ENCODE peak calls at places on chromosomes 11 and 22, in four cellular contexts. One of them, this sample, is unnamed.
A peak's percentile ranks its signal among the peaks of the same experiment; 100 is the strongest.

GRCh38 chr11:126968915-126969314 is 31.7 kb downstream of the KIRREL3 start:
- DNase-seq in HepG2: no peak
- DNase-seq in A549: no peak
- DNase-seq in IMR-90: peak; percentile 6
- DNase-seq in this sample: peak; percentile 47

GRCh38 chr11:82494988-82495432 is 238.7 kb downstream of the FAM181B start:
- DNase-seq in A549: no peak
- DNase-seq in IMR-90: no peak
- DNase-seq in HepG2: peak; percentile 14
- DNase-seq in this sample: peak; percentile 70

GRCh38 chr22:23549198-23549595 is 30.9 kb downstream of the IGLL1 start:
- DNase-seq in IMR-90: no peak
- DNase-seq in A549: no peak
- DNase-seq in HepG2: no peak
- DNase-seq in this sample: no peak

GRCh38 chr22:49373289-49373666 is 454.4 kb downstream of the BRD1 start:
- DNase-seq in A549: no peak
- DNase-seq in HepG2: no peak
- DNase-seq in IMR-90: no peak
- DNase-seq in this sample: no peak

GRCh38 chr22:45962756-45963155 is 14.2 kb downstream of the WNT7B start:
- DNase-seq in IMR-90: no peak
- DNase-seq in HepG2: no peak
- DNase-seq in A549: no peak
- DNase-seq in this sample: no peak

GRCh38 chr11:119478711-119479285 is 55.8 kb upstream of the THY1 start:
- DNase-seq in HepG2: no peak
- DNase-seq in A549: no peak
- DNase-seq in IMR-90: no peak
- DNase-seq in this sample: no peak

GRCh38 chr11:44687310-44687842 is 39.4 kb upstream of the TSPAN18 start:
- DNase-seq in HepG2: no peak
- DNase-seq in A549: no peak
- DNase-seq in IMR-90: no peak
- DNase-seq in this sample: no peak

GRCh38 chr11:15923169-15923568 is 433.2 kb downstream of the SOX6 start:
- DNase-seq in HepG2: no peak
- DNase-seq in A549: no peak
- DNase-seq in IMR-90: no peak
- DNase-seq in this sample: no peak

GRCh38 chr11:75406338-75406777 is 7.0 kb downstream of the RPS3 start:
- DNase-seq in IMR-90: peak; percentile 87
- DNase-seq in HepG2: no peak
- DNase-seq in A549: no peak
- DNase-seq in this sample: no peak

GRCh38 chr11:77215106-77215505 is 86.4 kb downstream of the GDPD4 start:
- DNase-seq in A549: no peak
- DNase-seq in HepG2: no peak
- DNase-seq in IMR-90: no peak
- DNase-seq in this sample: no peak

GRCh38 chr11:86151188-86152005 is 82.5 kb upstream of the PICALM start:
- DNase-seq in A549: no peak
- DNase-seq in IMR-90: peak; percentile 23
- DNase-seq in HepG2: no peak
- DNase-seq in this sample: no peak

GRCh38 chr11:46615756-46616155 is 1.3 kb downstream of the HARBI1 start:
- DNase-seq in HepG2: no peak
- DNase-seq in IMR-90: peak; percentile 54
- DNase-seq in A549: no peak
- DNase-seq in this sample: no peak

GRCh38 chr11:132898021-132898420 is 634.3 kb downstream of the OPCML start:
- DNase-seq in HepG2: no peak
- DNase-seq in A549: no peak
- DNase-seq in IMR-90: peak; percentile 73
- DNase-seq in this sample: no peak

GRCh38 chr11:58058276-58059010 is 27.7 kb downstream of the OR6Q1 start:
- DNase-seq in A549: no peak
- DNase-seq in IMR-90: no peak
- DNase-seq in HepG2: no peak
- DNase-seq in this sample: no peak

GRCh38 chr11:61163714-61164609 is 2.7 kb upstream of the VPS37C start:
- DNase-seq in A549: no peak
- DNase-seq in HepG2: no peak
- DNase-seq in IMR-90: no peak
- DNase-seq in this sample: no peak

GRCh38 chr11:102603091-102603490 is 22.0 kb downstream of the MMP20 start:
- DNase-seq in A549: no peak
- DNase-seq in HepG2: peak; percentile 98
- DNase-seq in IMR-90: peak; percentile 73
- DNase-seq in this sample: no peak

GRCh38 chr11:116791002-116791812 is 472 bp downstream of the APOA5 start:
- DNase-seq in HepG2: peak; percentile 73
- DNase-seq in A549: peak; percentile 79
- DNase-seq in IMR-90: peak; percentile 55
- DNase-seq in this sample: peak; percentile 74

GRCh38 chr22:47474895-47475294 is 712.4 kb downstream of the TBC1D22A start:
- DNase-seq in HepG2: no peak
- DNase-seq in IMR-90: no peak
- DNase-seq in A549: no peak
- DNase-seq in this sample: no peak

GRCh38 chr11:100739636-100740035 is 52.5 kb downstream of the ARHGAP42 start:
- DNase-seq in HepG2: peak; percentile 40
- DNase-seq in A549: no peak
- DNase-seq in IMR-90: peak; percentile 90
- DNase-seq in this sample: no peak

GRCh38 chr11:41984023-41984422 is 524.6 kb upstream of the LRRC4C start:
- DNase-seq in IMR-90: no peak
- DNase-seq in A549: no peak
- DNase-seq in HepG2: no peak
- DNase-seq in this sample: no peak

GRCh38 chr22:42961815-42962214 is 53.1 kb downstream of the PACSIN2 start:
- DNase-seq in IMR-90: no peak
- DNase-seq in A549: no peak
- DNase-seq in HepG2: no peak
- DNase-seq in this sample: no peak

GRCh38 chr11:128251140-128251539 is 336.2 kb downstream of the ETS1 start:
- DNase-seq in HepG2: no peak
- DNase-seq in IMR-90: peak; percentile 77
- DNase-seq in A549: no peak
- DNase-seq in this sample: no peak

GRCh38 chr11:131464024-131464423 is 93.6 kb downstream of the NTM start:
- DNase-seq in A549: no peak
- DNase-seq in HepG2: no peak
- DNase-seq in IMR-90: no peak
- DNase-seq in this sample: no peak

GRCh38 chr22:24768537-24769374 is 5.8 kb downstream of the PIWIL3 start:
- DNase-seq in HepG2: peak; percentile 55
- DNase-seq in A549: peak; percentile 61
- DNase-seq in IMR-90: peak; percentile 76
- DNase-seq in this sample: peak; percentile 85

GRCh38 chr11:26254378-26254777 is 77.6 kb upstream of the ANO3 start:
- DNase-seq in IMR-90: peak; percentile 50
- DNase-seq in HepG2: no peak
- DNase-seq in A549: no peak
- DNase-seq in this sample: no peak
- H3K4me2 ChIP-seq in IMR-90: no peak overlapping the region
- H3K4me2 ChIP-seq in HepG2: no peak overlapping the region
- H3K4me2 ChIP-seq in A549: no peak overlapping the region
- H3K4me2 ChIP-seq in this sample: no peak overlapping the region

GRCh38 chr11:20374746-20375305 is 11.3 kb downstream of the HTATIP2 start:
- DNase-seq in A549: no peak
- DNase-seq in IMR-90: peak; percentile 37
- DNase-seq in HepG2: no peak
- DNase-seq in this sample: no peak
- H3K4me2 ChIP-seq in A549: no peak overlapping the region
- H3K4me2 ChIP-seq in IMR-90: no peak overlapping the region
- H3K4me2 ChIP-seq in HepG2: no peak overlapping the region
- H3K4me2 ChIP-seq in this sample: no peak overlapping the region

DNA sequence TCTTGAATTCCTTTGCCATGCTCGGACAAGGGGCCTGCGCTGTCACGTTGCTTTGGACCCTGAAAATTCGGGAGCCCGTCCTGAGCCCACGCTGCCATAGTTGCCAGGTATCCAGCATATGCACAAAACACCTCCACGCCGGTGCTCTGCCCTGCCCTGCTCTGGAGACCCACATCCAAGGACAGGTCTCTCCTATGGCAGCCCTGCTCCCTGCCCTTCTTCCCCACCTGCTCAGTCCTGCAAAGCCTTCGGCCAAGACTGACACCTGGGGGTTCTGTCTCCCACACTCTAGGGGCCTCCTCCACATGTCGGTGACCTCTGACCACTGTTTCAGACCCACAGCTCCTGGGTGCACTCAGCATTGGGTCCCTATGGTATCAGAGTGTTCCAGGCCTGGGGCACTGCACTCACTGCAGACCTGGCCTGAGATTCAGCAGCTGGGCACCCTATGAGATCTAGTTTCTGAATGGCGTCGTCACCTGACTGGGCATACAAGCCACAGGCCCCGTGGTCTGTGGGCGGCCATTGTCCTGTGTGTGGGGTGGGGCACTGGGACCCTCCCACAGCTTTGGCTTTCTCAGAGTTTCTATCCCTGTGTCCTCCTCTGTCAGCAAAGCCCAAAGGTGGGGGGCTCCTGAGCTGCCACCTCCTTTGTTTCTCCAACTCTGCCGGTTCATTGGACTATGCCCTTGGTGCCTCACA is 2.0 kb upstream of the KRTAP5-6 start:
- DNase-seq in A549: no peak
- DNase-seq in IMR-90: no peak
- DNase-seq in HepG2: no peak
- DNase-seq in this sample: no peak
- H3K4me2 ChIP-seq in A549: no peak overlapping the region
- H3K4me2 ChIP-seq in IMR-90: no peak overlapping the region
- H3K4me2 ChIP-seq in HepG2: no peak overlapping the region
- H3K4me2 ChIP-seq in this sample: no peak overlapping the region

DNA sequence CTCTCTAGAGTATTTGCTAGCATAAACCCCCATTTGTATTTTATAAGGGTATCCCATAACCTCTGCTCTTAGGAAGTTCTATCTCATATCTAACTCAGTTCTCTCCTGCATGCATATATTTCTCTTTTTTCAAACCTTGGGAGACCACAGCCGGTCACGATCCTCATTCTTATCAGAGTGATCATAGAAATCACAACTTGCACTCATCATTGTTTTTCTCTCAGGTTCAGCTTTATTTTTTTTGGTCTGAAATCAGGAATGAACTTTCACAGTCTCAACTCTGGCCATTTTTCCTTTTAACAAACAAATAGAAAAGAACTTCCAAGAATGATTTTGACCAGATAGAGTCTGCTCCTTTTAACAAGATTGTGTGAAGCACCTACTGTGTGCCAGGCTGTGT is 98.6 kb upstream of the BLID start:
- DNase-seq in A549: no peak
- DNase-seq in HepG2: no peak
- DNase-seq in IMR-90: peak; percentile 76
- DNase-seq in this sample: no peak
- H3K4me2 ChIP-seq in A549: no peak overlapping the region
- H3K4me2 ChIP-seq in HepG2: no peak overlapping the region
- H3K4me2 ChIP-seq in IMR-90: peak overlapping the region; percentile 39
- H3K4me2 ChIP-seq in this sample: no peak overlapping the region

DNA sequence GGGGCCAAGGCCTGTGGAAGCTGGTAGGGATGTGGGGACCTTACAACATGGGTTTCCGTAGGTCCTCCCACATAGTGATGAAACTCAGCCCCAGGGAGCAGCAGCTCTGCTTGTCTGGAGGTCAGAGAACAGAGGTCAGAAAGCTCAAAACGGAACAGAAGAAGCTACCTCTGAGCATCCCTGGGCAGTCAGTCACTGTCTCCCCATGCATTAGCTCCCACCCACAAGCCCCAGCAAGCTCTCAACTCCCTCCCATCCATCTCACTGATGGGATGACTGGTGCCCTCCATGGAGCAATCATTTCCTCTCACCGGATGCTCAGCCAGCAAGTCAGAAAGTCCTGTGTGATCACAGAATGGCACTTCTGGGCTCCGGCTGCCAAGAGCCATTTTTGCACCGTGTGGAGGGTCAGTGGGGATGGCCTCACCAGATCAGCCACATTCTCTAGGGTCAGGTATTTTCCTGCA is 1.9 kb downstream of the TPP1 start:
- DNase-seq in A549: no peak
- DNase-seq in HepG2: no peak
- DNase-seq in IMR-90: no peak
- DNase-seq in this sample: no peak
- H3K4me2 ChIP-seq in A549: no peak overlapping the region
- H3K4me2 ChIP-seq in HepG2: no peak overlapping the region
- H3K4me2 ChIP-seq in IMR-90: peak overlapping the region; percentile 91
- H3K4me2 ChIP-seq in this sample: peak overlapping the region; percentile 100